ENCODE peak calls at places on chromosome 6, in nine cellular contexts. B is psoas muscle; Q is cardiac muscle cell; O is GM23338; F is left ventricle myocardium inferior; E is transverse colon; X is ovary; C is CD8-positive, alpha-beta memory T cell; K is HAP-1. P is an unnamed sample.

GRCh38 chr6:8059129-8059528 is 5.1 kb downstream of the BLOC1S5 start:
- DNase-seq in B (no peak), Q (peak; percentile 60), O (peak; percentile 38), F (no peak), E (no peak), X (no peak), C (no peak), K (no peak), P (no peak)

GRCh38 chr6:123803862-123804681 is at the start of gene NKAIN2:
- DNase-seq in B (peak; percentile 52), Q (no peak), O (peak; percentile 74), F (peak; percentile 20), E (no peak), X (no peak), C (no peak), K (no peak), P (no peak)

GRCh38 chr6:12962995-12963394 is 246.4 kb downstream of the PHACTR1 start:
- DNase-seq in B (no peak), Q (peak; percentile 52), O (no peak), F (no peak), E (no peak), X (no peak), C (no peak), K (no peak), P (no peak)

GRCh38 chr6:56730663-56731529 is 88.2 kb upstream of the DST start:
- DNase-seq in B (no peak), Q (peak; percentile 59), O (no peak), F (no peak), E (no peak), X (no peak), C (no peak), K (no peak), P (no peak)

GRCh38 chr6:168542301-168542700 is 101.3 kb downstream of the SMOC2 start:
- DNase-seq in B (no peak), Q (peak; percentile 75), O (no peak), F (no peak), E (no peak), X (no peak), C (no peak), K (no peak), P (no peak)

GRCh38 chr6:147322299-147323162 is 118.3 kb downstream of the STXBP5 start:
- DNase-seq in B (no peak), Q (peak; percentile 61), O (no peak), F (no peak), E (no peak), X (no peak), C (no peak), K (no peak), P (no peak)

GRCh38 chr6:30380464-30380863 is 35.5 kb downstream of the RPP21 start:
- DNase-seq in B (no peak), Q (no peak), O (no peak), F (no peak), E (no peak), X (no peak), C (no peak), K (no peak), P (no peak)

GRCh38 chr6:75526502-75527127 is 33.0 kb upstream of the FILIP1 start:
- DNase-seq in B (peak; percentile 15), Q (peak; percentile 86), O (peak; percentile 80), F (no peak), E (peak; percentile 62), X (no peak), C (peak; percentile 23), K (peak; percentile 74), P (peak; percentile 61)

GRCh38 chr6:158517038-158517437 is 42.9 kb upstream of the TMEM181 start:
- DNase-seq in B (no peak), Q (no peak), O (no peak), F (no peak), E (no peak), X (no peak), C (no peak), K (no peak), P (no peak)

GRCh38 chr6:55794136-55794812 is 81.1 kb downstream of the BMP5 start:
- DNase-seq in B (no peak), Q (peak; percentile 29), O (no peak), F (no peak), E (no peak), X (no peak), C (no peak), K (no peak), P (no peak)

GRCh38 chr6:118725944-118726343 is 74.6 kb upstream of the CEP85L start:
- DNase-seq in B (no peak), Q (no peak), O (peak; percentile 24), F (no peak), E (no peak), X (no peak), C (peak; percentile 29), K (no peak), P (no peak)

GRCh38 chr6:157148391-157149323 is 174.7 kb downstream of the TMEM242 start:
- DNase-seq in B (peak; percentile 62), Q (peak; percentile 95), O (no peak), F (peak; percentile 71), E (peak; percentile 28), X (no peak), C (no peak), K (no peak), P (no peak)

GRCh38 chr6:20211941-20212391 is 303 bp downstream of the MBOAT1 start:
- DNase-seq in B (no peak), Q (peak; percentile 47), O (peak; percentile 73), F (no peak), E (peak; percentile 61), X (no peak), C (peak; percentile 30), K (no peak), P (no peak)

GRCh38 chr6:149470948-149471347 is 13.9 kb downstream of the ZC3H12D start:
- DNase-seq in B (no peak), Q (no peak), O (no peak), F (no peak), E (no peak), X (no peak), C (no peak), K (no peak), P (no peak)

GRCh38 chr6:97669191-97669651 is 386.2 kb upstream of the MMS22L start:
- DNase-seq in B (no peak), Q (peak; percentile 0), O (peak; percentile 47), F (peak; percentile 18), E (no peak), X (no peak), C (no peak), K (no peak), P (no peak)

GRCh38 chr6:13761361-13762036 is 49.9 kb upstream of the RANBP9 start:
- DNase-seq in B (no peak), Q (peak; percentile 59), O (no peak), F (no peak), E (no peak), X (no peak), C (no peak), K (no peak), P (no peak)

GRCh38 chr6:63391203-63391970 is 71.6 kb upstream of the LGSN start:
- DNase-seq in B (no peak), Q (no peak), O (no peak), F (no peak), E (no peak), X (no peak), C (no peak), K (no peak), P (no peak)

GRCh38 chr6:57313711-57314471 is 3.5 kb upstream of the PRIM2 start:
- DNase-seq in B (no peak), Q (peak; percentile 94), O (no peak), F (no peak), E (peak; percentile 45), X (no peak), C (no peak), K (no peak), P (no peak)

GRCh38 chr6:134880487-134881190 is 69.3 kb downstream of the ALDH8A1 start:
- DNase-seq in B (no peak), Q (no peak), O (no peak), F (no peak), E (no peak), X (no peak), C (no peak), K (no peak), P (no peak)

GRCh38 chr6:43293698-43294097 is 4.4 kb upstream of the SLC22A7 start:
- DNase-seq in B (no peak), Q (no peak), O (no peak), F (no peak), E (no peak), X (no peak), C (no peak), K (no peak), P (no peak)
- H3K27me3 ChIP-seq in B (no peaks in the 10 kb centered on the region), Q (no peaks in the 10 kb centered on the region), O (no peaks in the 10 kb centered on the region), F (peaks cover 10% of the 10 kb centered on the region), E (no peaks in the 10 kb centered on the region), X (no peaks in the 10 kb centered on the region), C (peaks cover under 1% of the 10 kb centered on the region), K (no peaks in the 10 kb centered on the region), P (no peaks in the 10 kb centered on the region)

DNA sequence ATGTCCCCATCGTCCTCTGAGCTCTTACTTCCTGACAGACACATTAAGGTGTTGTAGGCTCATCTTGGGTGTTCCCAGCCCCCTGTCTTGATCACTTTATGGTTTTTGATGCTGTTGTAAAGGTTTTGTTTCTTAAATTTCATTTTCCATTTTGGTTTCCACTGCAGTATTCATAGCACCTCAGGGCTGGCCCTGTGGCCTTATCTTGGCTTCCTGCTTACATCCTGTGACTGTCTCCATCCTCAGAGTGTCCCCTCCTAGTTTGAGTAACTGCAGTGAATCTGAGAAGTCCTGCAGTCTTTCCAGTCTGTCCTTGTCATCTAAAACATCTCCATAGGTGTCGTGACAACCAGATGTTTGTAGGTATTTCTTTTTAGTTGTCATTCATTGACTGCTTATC is 50.9 kb downstream of the JARID2 start:
- DNase-seq in B (no peak), Q (no peak), O (no peak), F (no peak), E (no peak), X (no peak), C (no peak), K (no peak), P (no peak)
- H3K4me1 ChIP-seq in B (peaks cover 48% of the 10 kb centered on the region), Q (peaks cover 21% of the 10 kb centered on the region), O (peaks cover 96% of the 10 kb centered on the region), F (peaks cover 80% of the 10 kb centered on the region), E (peaks cover 22% of the 10 kb centered on the region), X (peaks cover 4% of the 10 kb centered on the region), C (peaks cover 50% of the 10 kb centered on the region), K (no peaks in the 10 kb centered on the region), P (peaks cover 9% of the 10 kb centered on the region)

GRCh38 chr6:99641270-99641669 is 34.6 kb downstream of the PRDM13 start:
- DNase-seq in B (no peak), Q (no peak), O (no peak), F (no peak), E (no peak), X (no peak), C (no peak), K (no peak), P (no peak)

GRCh38 chr6:99637629-99638028 is 31.0 kb downstream of the PRDM13 start:
- DNase-seq in B (no peak), Q (no peak), O (no peak), F (no peak), E (no peak), X (no peak), C (no peak), K (no peak), P (no peak)
- H3K27me3 ChIP-seq in B (peaks cover 3% of the 10 kb centered on the region), Q (peaks cover 8% of the 10 kb centered on the region), O (no peaks in the 10 kb centered on the region), F (peaks cover 78% of the 10 kb centered on the region), E (peaks cover 23% of the 10 kb centered on the region), X (no peaks in the 10 kb centered on the region), C (peaks cover 10% of the 10 kb centered on the region), K (peaks cover 2% of the 10 kb centered on the region), P (peaks cover 2% of the 10 kb centered on the region)

DNA sequence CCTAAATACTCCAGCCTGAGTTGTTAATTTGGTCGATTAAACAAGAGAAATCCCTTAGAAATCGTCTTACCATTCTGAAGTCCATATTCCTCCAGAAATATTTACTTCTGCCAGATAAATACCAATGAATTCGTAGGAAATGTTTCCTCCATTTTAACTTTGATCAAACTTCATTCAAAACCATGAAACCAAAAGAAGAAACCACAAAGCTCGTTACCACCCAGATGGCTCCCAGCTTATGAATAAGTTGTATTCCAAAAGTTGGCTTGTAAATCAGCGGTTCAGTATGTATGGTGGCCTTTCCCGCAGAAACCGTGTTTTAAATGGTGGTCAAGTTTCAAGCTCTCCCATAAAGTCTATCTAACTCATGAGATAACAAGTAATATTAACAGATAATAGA is 73.6 kb upstream of the RIPOR2 start:
- DNase-seq in B (no peak), Q (peak; percentile 43), O (no peak), F (no peak), E (no peak), X (no peak), C (no peak), K (no peak), P (no peak)
- H3K4me1 ChIP-seq in B (no peaks in the 10 kb centered on the region), Q (peaks cover 11% of the 10 kb centered on the region), O (no peaks in the 10 kb centered on the region), F (peaks cover 17% of the 10 kb centered on the region), E (peaks cover 8% of the 10 kb centered on the region), X (peaks cover 2% of the 10 kb centered on the region), C (peaks cover 50% of the 10 kb centered on the region), K (no peaks in the 10 kb centered on the region), P (peaks cover 2% of the 10 kb centered on the region)